ENCODE peak calls at places on chromosome 20, in six cellular contexts. One of them, this sample, is unnamed.

GRCh38 chr20:58649288-58650180 is 1.5 kb upstream of the STX16 start:
- DNase-seq in uterus: no peak
- DNase-seq in psoas muscle: peak
- DNase-seq in CD8-positive, alpha-beta T cell: peak
- DNase-seq in esophagus squamous epithelium: no peak
- DNase-seq in Karpas-422: no peak
- DNase-seq in this sample: no peak

GRCh38 chr20:19823971-19824370 is 65.9 kb downstream of the RIN2 start:
- DNase-seq in psoas muscle: no peak
- DNase-seq in Karpas-422: peak
- DNase-seq in esophagus squamous epithelium: no peak
- DNase-seq in CD8-positive, alpha-beta T cell: no peak
- DNase-seq in uterus: peak
- DNase-seq in this sample: no peak

GRCh38 chr20:64216036-64216435 is 39.5 kb upstream of the PCMTD2 start:
- DNase-seq in Karpas-422: no peak
- DNase-seq in psoas muscle: no peak
- DNase-seq in esophagus squamous epithelium: no peak
- DNase-seq in CD8-positive, alpha-beta T cell: no peak
- DNase-seq in uterus: no peak
- DNase-seq in this sample: no peak

GRCh38 chr20:34210271-34210670 is 31.0 kb upstream of the ASIP start:
- DNase-seq in Karpas-422: no peak
- DNase-seq in esophagus squamous epithelium: no peak
- DNase-seq in uterus: no peak
- DNase-seq in CD8-positive, alpha-beta T cell: no peak
- DNase-seq in psoas muscle: no peak
- DNase-seq in this sample: no peak

GRCh38 chr20:63166423-63167020 is 49.4 kb downstream of the YTHDF1 start:
- DNase-seq in esophagus squamous epithelium: no peak
- DNase-seq in Karpas-422: no peak
- DNase-seq in psoas muscle: no peak
- DNase-seq in CD8-positive, alpha-beta T cell: no peak
- DNase-seq in uterus: no peak
- DNase-seq in this sample: no peak

GRCh38 chr20:48058611-48059559 is 273.6 kb upstream of the SULF2 start:
- DNase-seq in CD8-positive, alpha-beta T cell: no peak
- DNase-seq in uterus: no peak
- DNase-seq in esophagus squamous epithelium: no peak
- DNase-seq in Karpas-422: no peak
- DNase-seq in psoas muscle: no peak
- DNase-seq in this sample: no peak

GRCh38 chr20:1752045-1752444 is 94.5 kb upstream of the SIRPG start:
- DNase-seq in psoas muscle: no peak
- DNase-seq in uterus: no peak
- DNase-seq in CD8-positive, alpha-beta T cell: no peak
- DNase-seq in Karpas-422: no peak
- DNase-seq in esophagus squamous epithelium: no peak
- DNase-seq in this sample: no peak

GRCh38 chr20:34817801-34818200 is 7.7 kb downstream of the NCOA6 start:
- DNase-seq in uterus: no peak
- DNase-seq in esophagus squamous epithelium: no peak
- DNase-seq in Karpas-422: no peak
- DNase-seq in CD8-positive, alpha-beta T cell: no peak
- DNase-seq in psoas muscle: no peak
- DNase-seq in this sample: no peak

GRCh38 chr20:6051505-6051904 is 2.4 kb downstream of the LRRN4 start:
- DNase-seq in CD8-positive, alpha-beta T cell: no peak
- DNase-seq in Karpas-422: no peak
- DNase-seq in psoas muscle: no peak
- DNase-seq in esophagus squamous epithelium: no peak
- DNase-seq in uterus: no peak
- DNase-seq in this sample: no peak

DNA sequence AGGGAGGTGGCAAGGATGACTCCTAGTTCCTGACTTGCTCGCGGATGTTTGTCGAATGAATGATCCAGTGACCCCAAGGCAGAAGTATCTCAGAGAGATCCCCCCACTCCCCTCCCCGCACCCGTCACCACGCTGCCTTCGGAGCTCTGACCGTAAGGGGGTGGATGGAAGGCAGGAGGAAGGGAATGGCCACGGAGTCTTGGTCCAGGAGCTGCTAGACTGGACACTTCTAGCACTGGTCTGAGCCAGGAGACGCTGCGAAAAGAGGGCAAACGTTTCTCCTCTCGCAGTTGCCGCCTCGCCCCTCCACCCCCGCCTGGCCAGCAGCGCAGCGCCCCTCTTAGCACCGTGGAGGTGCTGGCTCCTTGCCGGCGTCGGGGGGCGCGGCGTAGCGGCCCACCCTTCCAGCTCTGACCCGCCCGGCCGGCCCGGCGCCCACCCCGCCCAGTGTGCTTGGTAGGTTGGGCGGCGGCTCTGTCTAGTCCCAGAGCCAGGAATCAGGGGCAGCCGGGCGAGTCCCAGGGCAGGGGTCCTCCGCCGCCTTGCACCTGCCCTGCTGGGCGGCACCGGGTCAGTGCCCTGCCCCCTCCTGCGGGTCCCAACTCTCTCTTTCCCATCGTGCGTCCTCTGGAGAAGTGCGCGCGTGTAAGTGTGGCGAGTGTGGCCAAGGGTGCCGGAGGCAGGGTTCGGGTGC is 2.4 kb upstream of the DBNDD2 start:
- DNase-seq in esophagus squamous epithelium: no peak
- DNase-seq in uterus: peak
- DNase-seq in psoas muscle: peak
- DNase-seq in CD8-positive, alpha-beta T cell: peak
- DNase-seq in Karpas-422: no peak
- DNase-seq in this sample: no peak
- H3K27ac ChIP-seq in esophagus squamous epithelium: peak
- H3K27ac ChIP-seq in uterus: peak
- H3K27ac ChIP-seq in psoas muscle: peak
- H3K27ac ChIP-seq in CD8-positive, alpha-beta T cell: no peak
- H3K27ac ChIP-seq in Karpas-422: no peak
- H3K27ac ChIP-seq in this sample: peak

GRCh38 chr20:38092260-38092857 is 58.8 kb downstream of the RPRD1B start:
- DNase-seq in psoas muscle: no peak
- DNase-seq in Karpas-422: no peak
- DNase-seq in esophagus squamous epithelium: no peak
- DNase-seq in CD8-positive, alpha-beta T cell: no peak
- DNase-seq in uterus: no peak
- DNase-seq in this sample: no peak
- H3K27ac ChIP-seq in psoas muscle: peak
- H3K27ac ChIP-seq in Karpas-422: no peak
- H3K27ac ChIP-seq in esophagus squamous epithelium: peak
- H3K27ac ChIP-seq in CD8-positive, alpha-beta T cell: no peak
- H3K27ac ChIP-seq in uterus: peak
- H3K27ac ChIP-seq in this sample: peak

GRCh38 chr20:40686434-40686882 is 2.6 kb downstream of the MAFB start:
- DNase-seq in Karpas-422: no peak
- DNase-seq in psoas muscle: no peak
- DNase-seq in esophagus squamous epithelium: no peak
- DNase-seq in uterus: no peak
- DNase-seq in CD8-positive, alpha-beta T cell: no peak
- DNase-seq in this sample: no peak
- H3K27ac ChIP-seq in Karpas-422: no peak
- H3K27ac ChIP-seq in psoas muscle: peak
- H3K27ac ChIP-seq in esophagus squamous epithelium: peak
- H3K27ac ChIP-seq in uterus: no peak
- H3K27ac ChIP-seq in CD8-positive, alpha-beta T cell: no peak
- H3K27ac ChIP-seq in this sample: no peak

GRCh38 chr20:12166053-12166717 is 248.5 kb downstream of the BTBD3 start:
- DNase-seq in psoas muscle: no peak
- DNase-seq in Karpas-422: no peak
- DNase-seq in uterus: peak
- DNase-seq in esophagus squamous epithelium: no peak
- DNase-seq in CD8-positive, alpha-beta T cell: no peak
- DNase-seq in this sample: no peak
- H3K27ac ChIP-seq in psoas muscle: no peak
- H3K27ac ChIP-seq in Karpas-422: no peak
- H3K27ac ChIP-seq in uterus: peak
- H3K27ac ChIP-seq in esophagus squamous epithelium: peak
- H3K27ac ChIP-seq in CD8-positive, alpha-beta T cell: no peak
- H3K27ac ChIP-seq in this sample: no peak

GRCh38 chr20:45070932-45071632 is 29.8 kb downstream of the KCNS1 start:
- DNase-seq in uterus: no peak
- DNase-seq in psoas muscle: no peak
- DNase-seq in esophagus squamous epithelium: no peak
- DNase-seq in Karpas-422: no peak
- DNase-seq in CD8-positive, alpha-beta T cell: no peak
- DNase-seq in this sample: no peak
- H3K27ac ChIP-seq in uterus: no peak
- H3K27ac ChIP-seq in psoas muscle: no peak
- H3K27ac ChIP-seq in esophagus squamous epithelium: no peak
- H3K27ac ChIP-seq in Karpas-422: no peak
- H3K27ac ChIP-seq in CD8-positive, alpha-beta T cell: no peak
- H3K27ac ChIP-seq in this sample: no peak

GRCh38 chr20:10488436-10489053 is 53.4 kb downstream of the SLX4IP start:
- DNase-seq in psoas muscle: no peak
- DNase-seq in esophagus squamous epithelium: no peak
- DNase-seq in CD8-positive, alpha-beta T cell: no peak
- DNase-seq in uterus: no peak
- DNase-seq in Karpas-422: no peak
- DNase-seq in this sample: no peak

GRCh38 chr20:10492065-10492464 is 57.0 kb downstream of the SLX4IP start:
- DNase-seq in uterus: no peak
- DNase-seq in CD8-positive, alpha-beta T cell: no peak
- DNase-seq in psoas muscle: no peak
- DNase-seq in esophagus squamous epithelium: no peak
- DNase-seq in Karpas-422: no peak
- DNase-seq in this sample: no peak

GRCh38 chr20:10492844-10493243 is 57.7 kb downstream of the SLX4IP start:
- DNase-seq in Karpas-422: no peak
- DNase-seq in uterus: no peak
- DNase-seq in esophagus squamous epithelium: no peak
- DNase-seq in psoas muscle: no peak
- DNase-seq in CD8-positive, alpha-beta T cell: no peak
- DNase-seq in this sample: no peak

GRCh38 chr20:10489853-10490627 is 54.9 kb downstream of the SLX4IP start:
- DNase-seq in uterus: no peak
- DNase-seq in esophagus squamous epithelium: no peak
- DNase-seq in psoas muscle: no peak
- DNase-seq in CD8-positive, alpha-beta T cell: no peak
- DNase-seq in Karpas-422: no peak
- DNase-seq in this sample: no peak

DNA sequence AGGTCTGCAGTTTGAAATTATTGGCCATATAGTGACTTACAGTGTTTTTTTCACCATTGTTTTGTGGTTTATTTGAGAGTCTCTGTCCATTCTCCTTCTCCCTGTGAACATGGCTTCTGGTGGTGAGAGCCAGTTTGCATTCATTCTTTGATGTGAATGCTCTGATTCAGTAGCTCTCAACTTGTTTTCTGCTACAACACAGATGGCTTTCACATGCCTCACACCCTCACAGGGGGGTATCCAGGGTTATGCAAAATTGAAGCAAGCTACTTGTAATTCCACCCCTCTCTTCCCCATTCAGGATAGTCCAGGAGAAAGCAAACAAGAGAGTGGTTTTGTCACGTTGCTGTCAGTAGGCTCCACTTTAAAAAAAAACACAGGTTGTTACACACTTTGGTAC is 55.6 kb downstream of the SLX4IP start:
- DNase-seq in psoas muscle: no peak
- DNase-seq in CD8-positive, alpha-beta T cell: no peak
- DNase-seq in uterus: no peak
- DNase-seq in Karpas-422: no peak
- DNase-seq in esophagus squamous epithelium: no peak
- DNase-seq in this sample: no peak
- H3K27ac ChIP-seq in psoas muscle: no peak
- H3K27ac ChIP-seq in CD8-positive, alpha-beta T cell: no peak
- H3K27ac ChIP-seq in uterus: no peak
- H3K27ac ChIP-seq in Karpas-422: no peak
- H3K27ac ChIP-seq in esophagus squamous epithelium: peak
- H3K27ac ChIP-seq in this sample: peak

GRCh38 chr20:53586640-53587039 is 7.0 kb downstream of the ZNF217 start:
- DNase-seq in CD8-positive, alpha-beta T cell: no peak
- DNase-seq in Karpas-422: no peak
- DNase-seq in psoas muscle: no peak
- DNase-seq in uterus: no peak
- DNase-seq in esophagus squamous epithelium: no peak
- DNase-seq in this sample: no peak
- H3K27ac ChIP-seq in CD8-positive, alpha-beta T cell: peak
- H3K27ac ChIP-seq in Karpas-422: no peak
- H3K27ac ChIP-seq in psoas muscle: no peak
- H3K27ac ChIP-seq in uterus: peak
- H3K27ac ChIP-seq in esophagus squamous epithelium: peak
- H3K27ac ChIP-seq in this sample: peak